ENCODE peak calls at places on chromosomes 7 and 10, in nine cellular contexts. C is T-cell; N is neuronal stem cell; T is cardiac septum; M is NCI-H2081; G is activated CD4-positive, alpha-beta T cell treated with anti-CD3 and anti-CD28 coated beads, Interleukin-2, amount 10 ng/mL, durations not matched to agents 7 days and 5 days; D is transverse colon; A is LoVo; P is HFFc6. X is an unnamed sample.

GRCh38 chr7:34830390-34830789 is 172.4 kb downstream of the NPSR1 start:
- DNase-seq in C (no peak), N (no peak), T (no peak), M (no peak), G (no peak), D (no peak), A (no peak), P (no peak), X (no peak)

GRCh38 chr7:75889223-75889825 is 10.5 kb downstream of the RHBDD2 start:
- DNase-seq in C (no peak), N (no peak), T (no peak), M (no peak), G (no peak), D (no peak), A (no peak), P (no peak), X (no peak)

GRCh38 chr10:21751341-21752310 is 217.6 kb downstream of the MLLT10 start:
- DNase-seq in C (no peak), N (no peak), T (no peak), M (no peak), G (no peak), D (peak), A (peak), P (no peak), X (peak)

GRCh38 chr10:71729023-71729649 is 9.6 kb upstream of the C10orf105 start:
- DNase-seq in C (no peak), N (no peak), T (peak), M (peak), G (no peak), D (peak), A (peak), P (no peak), X (peak)

GRCh38 chr7:29332027-29332806 is 137.6 kb downstream of the CHN2 start:
- DNase-seq in C (no peak), N (no peak), T (no peak), M (peak), G (no peak), D (no peak), A (no peak), P (no peak), X (no peak)

GRCh38 chr7:66348959-66349358 is 143.8 kb downstream of the TPST1 start:
- DNase-seq in C (no peak), N (no peak), T (no peak), M (no peak), G (no peak), D (no peak), A (no peak), P (no peak), X (no peak)

GRCh38 chr10:28137907-28138880 is 139.3 kb upstream of the ODAD2 start:
- DNase-seq in C (no peak), N (no peak), T (no peak), M (no peak), G (no peak), D (no peak), A (no peak), P (peak), X (no peak)

GRCh38 chr10:128574616-128575210 is 448.5 kb upstream of the MKI67 start:
- DNase-seq in C (no peak), N (no peak), T (no peak), M (no peak), G (no peak), D (no peak), A (no peak), P (no peak), X (no peak)

GRCh38 chr7:110922906-110923305 is 168.0 kb upstream of the LRRN3 start:
- DNase-seq in C (no peak), N (no peak), T (no peak), M (no peak), G (no peak), D (no peak), A (no peak), P (peak), X (no peak)

GRCh38 chr7:158802535-158803199 is 26.6 kb downstream of the ESYT2 start:
- DNase-seq in C (no peak), N (no peak), T (no peak), M (no peak), G (no peak), D (no peak), A (peak), P (peak), X (no peak)

GRCh38 chr7:149855368-149856305 is 17.5 kb downstream of the ZNF862 start:
- DNase-seq in C (no peak), N (no peak), T (no peak), M (peak), G (no peak), D (no peak), A (peak), P (peak), X (no peak)

GRCh38 chr7:16347461-16348192 is 73.7 kb downstream of the CRPPA start:
- DNase-seq in C (no peak), N (no peak), T (no peak), M (no peak), G (no peak), D (no peak), A (peak), P (peak), X (no peak)

GRCh38 chr10:86773486-86773885 is 17.1 kb downstream of the BMPR1A start:
- DNase-seq in C (no peak), N (no peak), T (no peak), M (no peak), G (no peak), D (no peak), A (no peak), P (no peak), X (no peak)

GRCh38 chr7:50940621-50941020 is 157.9 kb upstream of the GRB10 start:
- DNase-seq in C (no peak), N (no peak), T (no peak), M (no peak), G (no peak), D (no peak), A (no peak), P (peak), X (no peak)

GRCh38 chr7:21642422-21642821 is 99.6 kb downstream of the DNAH11 start:
- DNase-seq in C (no peak), N (peak), T (no peak), M (no peak), G (no peak), D (no peak), A (no peak), P (no peak), X (no peak)